ENCODE peak calls at places on chromosome 12, in seven cellular contexts. A is suprapubic skin, U is A549, V is ovary, C is stomach, L is HepG2, Y is SK-N-SH. J is an unnamed sample.
A peak's percentile ranks its signal among the peaks of the same experiment; 100 is the strongest.

GRCh38 chr12:99154264-99154982 is 493.1 kb upstream of the GARIN6 start:
- DNase-seq in A (no peak), Y (no peak), V (no peak), L (no peak), U (no peak), C (no peak), J (no peak)

GRCh38 chr12:4850857-4851380 is 58.8 kb upstream of the KCNA1 start:
- DNase-seq in L (no peak), Y (no peak), C (no peak), V (no peak), A (no peak), U (no peak), J (no peak)

GRCh38 chr12:8844665-8845064 is 22.2 kb downstream of the A2ML1 start:
- DNase-seq in A (no peak), L (peak; percentile 10), U (no peak), V (peak; percentile 91), Y (peak; percentile 39), C (peak; percentile 57), J (peak; percentile 76)

GRCh38 chr12:50074936-50075807 is 10.0 kb upstream of the SMARCD1 start:
- DNase-seq in U (peak; percentile 86), Y (peak; percentile 92), V (peak; percentile 78), L (peak; percentile 82), A (peak; percentile 88), C (peak; percentile 90), J (peak; percentile 91)

GRCh38 chr12:108381793-108382436 is 42.8 kb upstream of the CMKLR1 start:
- DNase-seq in C (no peak), A (no peak), V (no peak), Y (no peak), L (no peak), U (no peak), J (no peak)

GRCh38 chr12:128137140-128137539 is 129.8 kb upstream of the TMEM132C start:
- DNase-seq in U (no peak), L (no peak), A (no peak), C (no peak), V (no peak), Y (no peak), J (no peak)

GRCh38 chr12:50537538-50537919 is 32.7 kb downstream of the DIP2B start:
- DNase-seq in C (no peak), L (no peak), V (no peak), Y (no peak), U (peak; percentile 40), A (no peak), J (no peak)

GRCh38 chr12:1552171-1552570 is 42.2 kb downstream of the FBXL14 start:
- DNase-seq in V (no peak), Y (no peak), L (no peak), U (no peak), C (no peak), A (no peak), J (no peak)

GRCh38 chr12:65822732-65823480 is 1.4 kb upstream of the HMGA2 start:
- DNase-seq in V (peak; percentile 7), L (peak; percentile 91), U (peak; percentile 90), Y (peak; percentile 11), A (no peak), C (peak; percentile 38), J (no peak)

GRCh38 chr12:51836012-51836832 is 12.3 kb downstream of the FIGNL2 start:
- DNase-seq in U (no peak), V (no peak), A (no peak), C (no peak), L (no peak), Y (no peak), J (no peak)

GRCh38 chr12:31508436-31509150 is 82.3 kb downstream of the DENND5B start:
- DNase-seq in A (no peak), V (no peak), C (no peak), L (no peak), Y (no peak), U (no peak), J (no peak)

GRCh38 chr12:57837779-57838562 is 8.6 kb downstream of the CTDSP2 start:
- DNase-seq in Y (no peak), V (no peak), C (no peak), L (no peak), A (no peak), U (no peak), J (no peak)

GRCh38 chr12:14982562-14982961 is 9.7 kb downstream of the PDE6H start:
- DNase-seq in U (no peak), Y (no peak), L (no peak), A (no peak), C (no peak), V (no peak), J (no peak)

GRCh38 chr12:34598851-34599529 is 576.7 kb downstream of the ALG10 start:
- DNase-seq in L (no peak), U (no peak), A (peak; percentile 54), V (no peak), Y (no peak), C (peak; percentile 16), J (peak; percentile 15)

GRCh38 chr12:2998789-2999264 is 39.6 kb downstream of the TEAD4 start:
- DNase-seq in Y (no peak), V (peak; percentile 61), A (no peak), U (no peak), C (no peak), L (no peak), J (no peak)

GRCh38 chr12:65858831-65859230 is 34.5 kb downstream of the HMGA2 start:
- DNase-seq in V (no peak), U (no peak), C (no peak), L (no peak), Y (no peak), A (no peak), J (no peak)

GRCh38 chr12:10982244-10982643 is 4.5 kb downstream of the TAS2R50 start:
- DNase-seq in V (no peak), Y (no peak), L (no peak), C (no peak), U (no peak), A (no peak), J (no peak)

GRCh38 chr12:989751-990278 is 1.2 kb upstream of the ERC1 start:
- DNase-seq in U (peak; percentile 61), V (no peak), Y (peak; percentile 73), C (no peak), L (peak; percentile 66), A (no peak), J (peak; percentile 67)

GRCh38 chr12:116443706-116444589 is 115.2 kb upstream of the MAP1LC3B2 start:
- DNase-seq in Y (no peak), C (no peak), U (no peak), A (no peak), V (no peak), L (no peak), J (no peak)

GRCh38 chr12:65824314-65824563 is at the start of gene HMGA2:
- DNase-seq in L (no peak), U (no peak), A (peak; percentile 78), V (peak; percentile 25), Y (no peak), C (no peak), J (peak; percentile 64)

DNA sequence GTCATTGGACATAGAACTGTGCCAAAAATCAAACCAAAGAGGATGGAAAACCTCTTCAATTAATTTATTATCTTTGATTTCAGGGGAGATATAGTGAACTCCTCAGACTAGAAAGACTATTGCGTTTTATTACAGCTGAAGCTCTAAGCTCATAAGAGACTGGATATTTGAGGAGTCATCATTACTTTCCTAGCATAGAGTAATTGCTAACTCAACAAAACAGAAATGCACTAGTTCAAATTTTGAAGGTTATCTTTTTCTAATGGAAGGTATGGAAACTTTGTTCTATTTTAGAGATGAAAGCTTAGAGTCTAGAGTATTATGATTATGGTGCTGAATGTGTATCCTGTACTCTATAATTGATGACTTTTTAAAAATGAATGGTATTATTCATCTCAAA is 5.3 kb upstream of the BEST3 start:
- DNase-seq in A (no peak), U (no peak), V (no peak), C (no peak), L (no peak), Y (no peak), J (no peak)
- TF ChIP-seq EP300 in A (no peak), U (no peak), V (no peak), C (no peak), L (no peak), Y (no peak), J (no peak)

GRCh38 chr12:23699031-23699430 is 250.4 kb downstream of the SOX5 start:
- DNase-seq in U (no peak), C (no peak), L (no peak), V (no peak), Y (no peak), A (no peak), J (no peak)

GRCh38 chr12:23694307-23694706 is 255.2 kb downstream of the SOX5 start:
- DNase-seq in C (no peak), U (no peak), Y (no peak), V (no peak), L (no peak), A (no peak), J (no peak)

DNA sequence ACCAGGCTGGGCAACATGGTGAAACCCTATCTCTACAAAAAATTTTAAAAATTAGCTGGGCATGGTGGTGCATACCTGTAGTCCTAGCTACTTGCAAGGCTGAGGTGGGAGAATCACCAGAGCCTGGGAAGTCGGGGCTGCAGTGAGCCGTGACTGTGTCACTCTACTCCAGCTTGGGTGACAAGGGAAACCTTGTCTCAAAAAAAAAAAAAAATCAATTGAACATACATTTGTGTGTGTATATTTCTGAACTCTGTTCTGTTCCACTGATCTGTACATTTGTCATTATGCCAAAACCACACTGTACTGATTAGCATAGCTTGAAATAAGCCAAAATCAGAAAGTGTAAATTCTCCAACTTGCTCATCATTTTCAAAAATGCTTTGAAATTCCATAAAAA is 254.6 kb downstream of the SOX5 start:
- DNase-seq in Y (no peak), C (no peak), U (no peak), V (no peak), A (no peak), L (peak; percentile 16), J (no peak)
- TF ChIP-seq EP300 in Y (no peak), C (no peak), U (no peak), V (no peak), A (no peak), L (no peak), J (no peak)

GRCh38 chr12:125246346-125246656 is 181.1 kb downstream of the AACS start:
- DNase-seq in A (no peak), C (no peak), V (no peak), Y (no peak), U (no peak), L (no peak), J (no peak)
- TF ChIP-seq EP300 in A (no peak), C (no peak), V (no peak), Y (no peak), U (no peak), L (no peak), J (no peak)

DNA sequence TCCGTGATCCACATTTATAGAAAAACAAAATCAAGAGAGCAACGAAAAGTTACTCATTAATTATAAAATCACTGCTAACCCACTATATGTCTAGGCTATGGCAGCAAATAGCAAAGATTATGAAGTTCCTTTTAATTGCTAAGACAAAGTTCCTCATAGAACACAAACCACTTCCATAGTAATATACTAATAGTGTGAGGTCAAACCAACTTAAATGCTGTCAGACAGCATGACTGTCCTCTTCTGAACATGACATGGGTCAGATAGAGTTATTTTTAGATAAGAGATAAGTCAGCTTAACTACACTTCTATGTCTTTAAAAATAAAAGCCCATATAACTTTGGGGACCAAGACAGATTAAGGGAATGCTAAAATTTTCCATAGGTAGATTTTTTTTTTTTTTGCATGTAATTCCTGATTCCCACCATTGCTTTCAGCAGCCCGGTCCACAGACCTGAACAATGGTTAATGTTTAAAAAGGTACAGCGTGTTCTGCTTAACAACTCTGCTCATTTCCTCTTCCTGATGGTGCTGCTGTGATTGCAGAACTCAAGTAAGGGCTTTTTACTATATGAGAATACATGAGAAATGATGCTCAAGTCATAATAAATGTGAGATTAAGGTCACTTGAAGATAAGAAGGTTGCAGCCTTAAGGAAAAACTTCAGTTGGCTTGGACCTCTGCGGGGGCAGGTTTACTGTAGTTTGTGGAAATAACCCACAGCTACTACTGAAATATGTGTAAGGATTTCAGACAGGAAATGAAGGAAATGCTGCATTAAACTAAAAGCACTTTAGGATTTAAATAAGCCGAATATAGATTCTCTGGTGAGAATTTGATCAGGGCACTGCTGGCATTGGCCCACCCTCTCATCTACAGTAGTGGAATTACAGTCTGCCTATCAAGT is 37.7 kb upstream of the DUSP6 start:
- DNase-seq in U (no peak), Y (no peak), C (no peak), A (no peak), V (no peak), L (peak; percentile 62), J (no peak)
- TF ChIP-seq EP300 in U (no peak), Y (no peak), C (no peak), A (no peak), V (no peak), L (no peak), J (no peak)